ENCODE peak calls at places on chromosomes 16 and 17, in four cellular contexts. J is amygdala, C is SK-N-DZ, K is iris pigment epithelial cell. X is an unnamed sample.

GRCh38 chr16:4558026-4558425 is 1.9 kb downstream of the C16orf96 start:
- DNase-seq in C (no peak), K (no peak), J (no peak), X (no peak)

GRCh38 chr17:44044092-44044491 is 22.4 kb downstream of the LSM12 start:
- DNase-seq in J (no peak), K (peak), C (no peak), X (no peak)

GRCh38 chr17:50904522-50905459 is 38.6 kb upstream of the TOB1 start:
- DNase-seq in K (no peak), C (no peak), J (peak), X (peak)

GRCh38 chr16:396605-397004 is 394 bp upstream of the NME4 start:
- DNase-seq in J (peak), C (peak), K (peak), X (no peak)

GRCh38 chr16:11572301-11572995 is 14.3 kb downstream of the LITAF start:
- DNase-seq in J (no peak), C (no peak), K (no peak), X (no peak)

GRCh38 chr17:44543213-44543904 is 13.9 kb upstream of the FZD2 start:
- DNase-seq in K (peak), J (no peak), C (no peak), X (no peak)

GRCh38 chr16:88422733-88423447 is 30.2 kb upstream of the ZFPM1 start:
- DNase-seq in C (no peak), K (no peak), J (no peak), X (no peak)

GRCh38 chr17:55168970-55169687 is 95.6 kb upstream of the HLF start:
- DNase-seq in C (no peak), K (no peak), J (no peak), X (no peak)

GRCh38 chr17:8872705-8873426 is 5.4 kb upstream of the PIK3R6 start:
- DNase-seq in J (no peak), K (no peak), C (no peak), X (no peak)

GRCh38 chr16:287298-287811 is 4.4 kb downstream of the PDIA2 start:
- DNase-seq in C (no peak), J (no peak), K (no peak), X (no peak)

GRCh38 chr17:33288954-33289353 is 4.1 kb downstream of the ASIC2 start:
- DNase-seq in C (no peak), K (no peak), J (no peak), X (no peak)

GRCh38 chr16:29290631-29291247 is 115.8 kb downstream of the NPIPB11 start:
- DNase-seq in C (no peak), J (peak), K (peak), X (no peak)

GRCh38 chr17:75288784-75289121 is 480 bp downstream of the SLC25A19 start:
- DNase-seq in K (no peak), J (no peak), C (peak), X (peak)

GRCh38 chr17:71899317-71899716 is 221.5 kb upstream of the SOX9 start:
- DNase-seq in K (peak), C (no peak), J (no peak), X (no peak)

GRCh38 chr17:7235693-7236665 is 1.7 kb upstream of the DVL2 start:
- DNase-seq in J (no peak), C (no peak), K (peak), X (no peak)

X was measured in C1 segment of cervical spinal cord.